ENCODE peak calls at places on chromosomes 12 and 14, in eight cellular contexts. Q, Z, S, H, W, O, U and M are unnamed samples.
A peak's percentile ranks its signal among the peaks of the same experiment; 100 is the strongest.

GRCh38 chr14:75350505-75351060 is 72.0 kb downstream of the FOS start:
- DNase-seq in Q (no peak), Z (no peak), S (no peak), H (no peak), W (no peak), O (no peak), U (no peak), M (no peak)

GRCh38 chr12:34604631-34605509 is 582.6 kb downstream of the ALG10 start:
- DNase-seq in Q (no peak), Z (no peak), S (peak; percentile 25), H (no peak), W (peak; percentile 55), O (no peak), U (no peak), M (no peak)

GRCh38 chr12:118302053-118302452 is 70.7 kb downstream of the TAOK3 start:
- DNase-seq in Q (peak; percentile 38), Z (no peak), S (no peak), H (no peak), W (no peak), O (peak; percentile 48), U (no peak), M (no peak)

GRCh38 chr12:62903151-62903550 is 31.8 kb downstream of the PPM1H start:
- DNase-seq in Q (no peak), Z (no peak), S (no peak), H (no peak), W (no peak), O (no peak), U (peak; percentile 61), M (no peak)

GRCh38 chr12:124411291-124411878 is 116.5 kb downstream of the RFLNA start:
- DNase-seq in Q (peak; percentile 96), Z (no peak), S (no peak), H (no peak), W (no peak), O (peak; percentile 97), U (no peak), M (peak; percentile 86)

GRCh38 chr14:87461704-87462103 is 531.3 kb downstream of the GALC start:
- DNase-seq in Q (no peak), Z (no peak), S (no peak), H (no peak), W (no peak), O (no peak), U (no peak), M (no peak)

GRCh38 chr14:85233756-85234545 is 296.0 kb upstream of the FLRT2 start:
- DNase-seq in Q (peak; percentile 85), Z (no peak), S (no peak), H (no peak), W (no peak), O (peak; percentile 81), U (no peak), M (no peak)

GRCh38 chr14:85336817-85337216 is 193.1 kb upstream of the FLRT2 start:
- DNase-seq in Q (peak; percentile 28), Z (no peak), S (no peak), H (no peak), W (no peak), O (no peak), U (no peak), M (no peak)

GRCh38 chr12:94305293-94305957 is 154.2 kb downstream of the CEP83 start:
- DNase-seq in Q (peak; percentile 85), Z (no peak), S (no peak), H (no peak), W (no peak), O (peak; percentile 91), U (no peak), M (no peak)

GRCh38 chr12:71599213-71599612 is 64.4 kb downstream of the ZFC3H1 start:
- DNase-seq in Q (no peak), Z (no peak), S (no peak), H (peak; percentile 7), W (no peak), O (no peak), U (no peak), M (no peak)

GRCh38 chr12:23834076-23834475 is 115.4 kb downstream of the SOX5 start:
- DNase-seq in Q (no peak), Z (no peak), S (no peak), H (no peak), W (no peak), O (no peak), U (no peak), M (no peak)

GRCh38 chr14:58792421-58792820 is 154.7 kb downstream of the DACT1 start:
- DNase-seq in Q (peak; percentile 23), Z (no peak), S (no peak), H (no peak), W (no peak), O (peak; percentile 47), U (no peak), M (no peak)